ENCODE peak calls at places on chromosomes 3 and 15, in six cellular contexts. S, H, M, W, B and Y are unnamed samples.

GRCh38 chr3:53597136-53597915 is 102.9 kb downstream of the CACNA1D start:
- DNase-seq in W (no peak), S (no peak), H (no peak), B (no peak), M (no peak), Y (no peak)

GRCh38 chr3:114727373-114727772 is 419.7 kb downstream of the ZBTB20 start:
- DNase-seq in S (no peak), W (no peak), B (no peak), H (no peak), M (no peak), Y (no peak)

GRCh38 chr15:41832875-41833274 is 5.0 kb downstream of the JMJD7 start:
- DNase-seq in M (no peak), H (no peak), S (no peak), W (no peak), B (no peak), Y (no peak)

GRCh38 chr3:141181191-141181590 is 50.4 kb upstream of the PXYLP1 start:
- DNase-seq in B (no peak), S (no peak), H (no peak), M (no peak), W (no peak), Y (no peak)

GRCh38 chr15:62889141-62889661 is 153.3 kb upstream of the TPM1 start:
- DNase-seq in S (no peak), W (no peak), H (no peak), B (no peak), M (no peak), Y (no peak)

GRCh38 chr3:160134964-160135363 is 90.3 kb upstream of the C3orf80 start:
- DNase-seq in M (peak), W (peak), B (no peak), S (peak), H (no peak), Y (no peak)

GRCh38 chr3:123986427-123986826 is 5.5 kb downstream of the ROPN1 start:
- DNase-seq in S (no peak), M (no peak), B (no peak), W (no peak), H (no peak), Y (no peak)

GRCh38 chr3:45994661-45995369 is 809 bp downstream of the FYCO1 start:
- DNase-seq in H (peak), M (no peak), W (no peak), S (peak), B (no peak), Y (peak)

GRCh38 chr3:136577791-136578190 is 174.4 kb downstream of the STAG1 start:
- DNase-seq in M (no peak), S (peak), B (no peak), W (no peak), H (no peak), Y (no peak)

DNA sequence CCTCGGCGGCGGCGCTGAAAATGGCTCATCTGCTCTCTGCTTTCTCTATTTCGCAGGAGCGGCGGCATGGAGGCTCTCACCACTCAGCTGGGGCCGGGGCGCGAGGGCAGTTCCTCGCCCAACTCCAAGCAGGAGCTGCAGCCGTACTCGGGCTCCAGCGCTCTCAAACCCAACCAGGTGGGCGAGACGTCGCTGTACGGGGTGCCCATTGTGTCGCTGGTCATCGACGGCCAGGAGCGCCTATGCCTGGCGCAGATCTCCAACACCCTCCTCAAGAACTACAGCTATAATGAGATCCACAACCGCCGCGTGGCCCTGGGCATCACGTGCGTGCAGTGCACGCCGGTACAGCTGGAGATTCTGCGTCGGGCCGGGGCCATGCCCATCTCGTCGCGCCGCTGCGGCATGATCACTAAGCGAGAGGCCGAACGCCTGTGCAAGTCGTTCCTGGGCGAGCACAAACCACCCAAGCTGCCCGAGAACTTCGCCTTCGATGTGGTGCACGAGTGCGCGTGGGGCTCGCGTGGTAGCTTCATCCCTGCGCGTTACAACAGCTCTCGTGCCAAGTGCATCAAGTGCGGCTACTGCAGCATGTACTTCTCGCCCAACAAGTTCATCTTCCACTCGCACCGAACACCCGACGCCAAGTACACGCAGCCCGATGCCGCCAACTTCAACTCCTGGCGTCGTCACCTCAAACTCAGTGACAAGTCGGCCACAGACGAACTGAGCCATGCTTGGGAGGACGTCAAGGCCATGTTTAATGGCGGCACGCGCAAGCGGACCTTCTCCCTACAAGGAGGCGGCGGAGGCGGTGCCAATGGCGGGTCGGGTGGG is 789 bp downstream of the SKOR1 start:
- DNase-seq in H (no peak), B (no peak), M (no peak), W (no peak), S (no peak), Y (no peak)
- H3K4me3 ChIP-seq in H (no peak), B (no peak), M (no peak), W (no peak), S (peak), Y (no peak)

DNA sequence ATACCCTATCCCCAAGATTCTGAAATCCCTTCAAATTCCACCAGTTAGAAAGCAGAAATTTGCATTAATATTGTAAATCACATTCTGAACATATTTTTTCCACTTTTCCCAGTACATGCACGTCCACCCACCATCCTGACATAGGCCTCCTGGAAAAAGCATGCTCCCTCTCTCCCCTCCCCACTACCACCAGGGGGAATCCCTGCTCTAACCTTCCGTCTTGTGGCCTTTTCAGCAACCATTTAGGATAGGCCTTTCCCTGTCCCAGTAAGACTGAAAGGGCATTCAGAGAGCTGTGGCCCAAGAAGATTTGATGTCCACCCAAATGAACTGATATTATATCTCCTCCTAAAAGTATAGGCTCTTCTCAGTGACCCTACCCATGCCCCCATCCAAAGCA is 182.1 kb downstream of the ARRDC4 start:
- DNase-seq in W (no peak), M (no peak), H (no peak), B (no peak), S (no peak), Y (no peak)
- TF ChIP-seq CTCF in W (peak), M (no peak), H (no peak), B (peak), S (no peak), Y (no peak)

GRCh38 chr15:94670436-94671034 is 439.2 kb downstream of the MCTP2 start:
- DNase-seq in H (no peak), S (peak), W (peak), M (peak), B (peak), Y (no peak)

GRCh38 chr15:94667109-94667508 is 435.7 kb downstream of the MCTP2 start:
- DNase-seq in B (no peak), H (no peak), W (no peak), M (no peak), S (no peak), Y (no peak)

GRCh38 chr15:94674251-94674650 is 442.9 kb downstream of the MCTP2 start:
- DNase-seq in S (peak), B (no peak), H (no peak), M (no peak), W (peak), Y (peak)

GRCh38 chr15:94673801-94674200 is 442.4 kb downstream of the MCTP2 start:
- DNase-seq in B (no peak), M (no peak), H (no peak), S (no peak), W (no peak), Y (no peak)

GRCh38 chr15:94671845-94672524 is 440.6 kb downstream of the MCTP2 start:
- DNase-seq in W (no peak), M (peak), H (no peak), B (no peak), S (peak), Y (peak)
- H3K4me3 ChIP-seq in W (no peak), M (no peak), H (no peak), B (no peak), S (no peak), Y (no peak)

GRCh38 chr3:134397755-134398154 is 23.5 kb upstream of the AMOTL2 start:
- DNase-seq in W (peak), B (no peak), H (no peak), S (no peak), M (no peak), Y (no peak)
- TF ChIP-seq CTCF in W (no peak), B (no peak), H (no peak), S (no peak), M (no peak), Y (no peak)